ENCODE peak calls at places on chromosomes 13 and 19, in eight cellular contexts. T is neural progenitor cell, J is GM23248, L is OCI-LY7, H is HCT116, A is PC-3, V is SK-N-SH, X is hepatocyte. U is an unnamed sample.

GRCh38 chr13:74372511-74372910 is 238.3 kb upstream of the KLF12 start:
- DNase-seq in L (no peak), A (no peak), V (no peak), T (no peak), X (no peak), J (no peak), H (no peak), U (no peak)

GRCh38 chr19:58529405-58529804 is 9.8 kb upstream of the ZBTB45 start:
- DNase-seq in T (no peak), J (no peak), V (no peak), X (no peak), A (no peak), L (no peak), H (no peak), U (no peak)

GRCh38 chr13:45809810-45810394 is 41.7 kb downstream of the SIAH3 start:
- DNase-seq in H (no peak), A (no peak), L (no peak), V (no peak), T (no peak), X (no peak), J (no peak), U (peak)

GRCh38 chr19:18742838-18743237 is 48.3 kb downstream of the COMP start:
- DNase-seq in J (no peak), V (no peak), X (peak), A (no peak), L (no peak), T (no peak), H (no peak), U (no peak)

GRCh38 chr19:33192010-33192409 is 2.1 kb upstream of the LRP3 start:
- DNase-seq in H (no peak), L (no peak), V (peak), A (no peak), X (no peak), T (peak), J (no peak), U (no peak)

GRCh38 chr19:53961523-53962345 is 1.0 kb upstream of the CACNG8 start:
- DNase-seq in T (peak), L (no peak), H (no peak), V (peak), A (no peak), X (no peak), J (no peak), U (no peak)

GRCh38 chr13:75544681-75545333 is 4.8 kb upstream of the UCHL3 start:
- DNase-seq in X (no peak), L (no peak), T (no peak), V (no peak), J (peak), A (peak), H (no peak), U (no peak)

GRCh38 chr13:76856141-76856571 is 30.0 kb downstream of the KCTD12 start:
- DNase-seq in X (no peak), L (no peak), A (peak), V (no peak), H (no peak), J (peak), T (no peak), U (no peak)

GRCh38 chr19:3302755-3303154 is 63.6 kb upstream of the NFIC start:
- DNase-seq in T (no peak), L (peak), H (peak), A (no peak), V (no peak), X (no peak), J (no peak), U (no peak)

GRCh38 chr13:29162638-29163037 is 342.5 kb downstream of the MTUS2 start:
- DNase-seq in J (peak), T (no peak), X (peak), L (no peak), V (no peak), H (no peak), A (peak), U (peak)
- TF ChIP-seq EZH2phosphoT487 in J (no peak), T (no peak), X (no peak), L (no peak), V (no peak), H (no peak), A (no peak), U (no peak)

GRCh38 chr13:30984620-30985019 is 52.2 kb downstream of the TEX26 start:
- DNase-seq in L (no peak), T (no peak), J (no peak), A (no peak), H (no peak), V (no peak), X (no peak), U (no peak)
- H3K4me3 ChIP-seq in L (no peak), T (no peak), J (no peak), A (no peak), H (no peak), V (no peak), X (no peak), U (no peak)

GRCh38 chr13:91722267-91722884 is 324.0 kb downstream of the GPC5 start:
- DNase-seq in H (no peak), J (peak), L (peak), V (peak), T (peak), X (peak), A (peak), U (peak)
- TF ChIP-seq EZH2phosphoT487 in H (no peak), J (no peak), L (no peak), V (no peak), T (no peak), X (no peak), A (no peak), U (no peak)

GRCh38 chr19:36152886-36153525 is 759 bp upstream of the COX7A1 start:
- DNase-seq in J (no peak), A (no peak), T (no peak), H (no peak), X (no peak), V (no peak), L (no peak), U (no peak)
- H3K4me3 ChIP-seq in J (peak), A (no peak), T (no peak), H (no peak), X (no peak), V (no peak), L (no peak), U (no peak)

DNA sequence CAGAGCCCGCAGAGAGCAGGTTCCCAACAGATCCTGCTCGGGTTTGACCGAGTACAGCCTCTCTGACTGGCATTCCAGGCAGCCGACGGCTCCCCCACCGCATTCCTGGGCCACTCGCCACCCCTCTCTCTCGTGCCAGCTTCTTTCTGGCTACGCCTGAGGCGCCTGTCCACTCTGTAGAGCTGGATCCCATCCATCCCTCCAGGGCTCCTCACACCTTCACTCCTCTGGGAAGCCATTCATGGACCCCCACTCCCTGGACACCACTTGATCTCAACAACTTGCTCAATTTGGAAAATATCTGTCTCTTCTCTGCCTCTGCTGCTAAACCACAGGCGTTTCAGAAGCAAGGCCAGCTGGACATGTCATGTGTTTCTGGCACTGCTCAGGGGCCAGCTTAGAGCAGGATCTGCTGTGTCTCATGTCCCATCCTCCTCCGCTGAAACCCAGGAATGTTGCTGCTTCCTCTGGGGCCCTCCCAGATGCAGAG is 30.6 kb upstream of the ATP1A3 start:
- DNase-seq in J (peak), H (no peak), L (no peak), A (no peak), X (peak), T (no peak), V (no peak), U (no peak)
- TF ChIP-seq EZH2phosphoT487 in J (no peak), H (no peak), L (no peak), A (no peak), X (no peak), T (no peak), V (no peak), U (no peak)

DNA sequence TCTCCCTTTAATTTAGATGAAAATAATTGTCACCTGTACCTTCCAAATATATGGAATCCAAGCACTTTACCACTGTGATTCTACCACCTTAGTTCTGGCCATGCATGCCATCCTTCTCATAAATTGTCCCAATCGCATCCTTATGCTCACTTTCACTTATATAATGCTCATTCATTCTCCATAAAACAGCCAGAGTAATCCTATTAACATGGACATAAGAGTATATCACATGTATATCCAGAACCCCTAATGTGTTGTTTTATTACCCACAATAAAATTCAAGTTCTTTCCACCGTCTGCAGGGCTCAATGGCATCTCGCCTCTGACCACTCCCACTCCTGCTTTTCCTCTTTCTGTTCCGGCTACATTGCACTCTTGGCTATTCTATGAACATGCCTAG is 597.5 kb upstream of the MIR17HG start:
- DNase-seq in T (no peak), L (no peak), J (no peak), H (no peak), A (no peak), V (no peak), X (no peak), U (no peak)
- H3K4me3 ChIP-seq in T (no peak), L (no peak), J (no peak), H (no peak), A (no peak), V (no peak), X (no peak), U (no peak)

GRCh38 chr13:72963762-72964161 is 95.0 kb upstream of the KLF5 start:
- DNase-seq in L (no peak), A (no peak), J (no peak), X (no peak), V (no peak), H (no peak), T (no peak), U (no peak)

GRCh38 chr13:72959643-72960042 is 99.2 kb upstream of the KLF5 start:
- DNase-seq in A (peak), T (no peak), V (no peak), L (no peak), J (peak), H (no peak), X (no peak), U (no peak)

GRCh38 chr13:72960114-72960513 is 98.7 kb upstream of the KLF5 start:
- DNase-seq in J (no peak), H (no peak), T (no peak), L (no peak), V (no peak), A (no peak), X (no peak), U (no peak)

GRCh38 chr13:72960541-72960940 is 98.3 kb upstream of the KLF5 start:
- DNase-seq in H (no peak), V (no peak), X (peak), A (peak), L (no peak), J (no peak), T (no peak), U (no peak)
- TF ChIP-seq EZH2phosphoT487 in H (no peak), V (no peak), X (no peak), A (no peak), L (no peak), J (no peak), T (no peak), U (no peak)

GRCh38 chr13:99988469-99989375 is 7.1 kb downstream of the ZIC2 start:
- DNase-seq in A (no peak), V (peak), H (no peak), X (no peak), L (no peak), J (no peak), T (peak), U (no peak)
- H3K4me3 ChIP-seq in A (no peak), V (no peak), H (no peak), X (no peak), L (no peak), J (no peak), T (peak), U (no peak)

GRCh38 chr13:109788372-109789195 is 2.2 kb upstream of the IRS2 start:
- DNase-seq in X (no peak), L (no peak), T (no peak), V (no peak), H (no peak), A (no peak), J (no peak), U (peak)
- TF ChIP-seq EZH2phosphoT487 in X (no peak), L (no peak), T (no peak), V (no peak), H (no peak), A (no peak), J (no peak), U (no peak)

U was measured in MM.1S.